ENCODE peak calls at places on chromosomes 13 and 19, in nine cellular contexts. G, J, E, V, S, U, L, D and A are unnamed samples.

GRCh38 chr13:102399791-102400618 is 1.8 kb downstream of the FGF14 start:
- DNase-seq in E (no peak), U (peak; percentile 17), L (no peak), S (no peak), J (no peak), D (no peak), V (peak; percentile 78), G (no peak), A (no peak)

GRCh38 chr19:34172661-34173144 is 399 bp downstream of the LSM14A start:
- DNase-seq in G (no peak), L (peak; percentile 23), D (peak; percentile 27), U (no peak), J (no peak), V (peak; percentile 84), E (peak; percentile 32), S (peak; percentile 26), A (no peak)

GRCh38 chr19:29934781-29935180 is 7.3 kb upstream of the URI1 start:
- DNase-seq in U (no peak), L (no peak), V (no peak), G (no peak), D (no peak), J (no peak), E (no peak), S (no peak), A (no peak)

GRCh38 chr19:16139752-16140151 is 3.7 kb upstream of the HSH2D start:
- DNase-seq in U (no peak), L (no peak), E (no peak), G (no peak), D (no peak), S (no peak), V (no peak), J (no peak), A (no peak)

GRCh38 chr13:93736111-93736510 is 509.5 kb downstream of the GPC6 start:
- DNase-seq in U (no peak), V (no peak), D (peak; percentile 64), L (no peak), E (no peak), G (no peak), S (no peak), J (peak; percentile 38), A (no peak)

GRCh38 chr19:46265217-46265828 is 31.5 kb upstream of the HIF3A start:
- DNase-seq in V (no peak), U (peak; percentile 62), D (peak; percentile 76), L (peak; percentile 37), S (peak; percentile 40), G (peak; percentile 86), J (peak; percentile 84), E (peak; percentile 51), A (peak; percentile 53)

GRCh38 chr19:46849610-46850009 is 1.0 kb downstream of the AP2S1 start:
- DNase-seq in G (no peak), J (peak; percentile 45), E (no peak), L (no peak), D (no peak), V (peak; percentile 69), U (no peak), S (no peak), A (no peak)

GRCh38 chr13:51032831-51033230 is 78.2 kb downstream of the C13orf42 start:
- DNase-seq in L (no peak), V (no peak), S (no peak), D (no peak), J (no peak), G (no peak), E (no peak), U (no peak), A (no peak)

GRCh38 chr19:46731007-46731501 is 14.1 kb upstream of the PRKD2 start:
- DNase-seq in G (peak; percentile 65), E (peak; percentile 44), U (no peak), L (no peak), J (peak; percentile 97), S (no peak), V (peak; percentile 87), D (peak; percentile 96), A (no peak)

GRCh38 chr13:43132228-43132627 is 108.8 kb downstream of the DNAJC15 start:
- DNase-seq in G (peak; percentile 22), E (no peak), J (peak; percentile 37), S (no peak), U (no peak), L (no peak), V (no peak), D (peak; percentile 48), A (no peak)

GRCh38 chr19:54186934-54187381 is 2.4 kb downstream of the MBOAT7 start:
- DNase-seq in J (no peak), U (no peak), G (no peak), S (no peak), E (no peak), V (no peak), D (no peak), L (no peak), A (no peak)

GRCh38 chr13:114081761-114082681 is 50.4 kb downstream of the RASA3 start:
- DNase-seq in D (no peak), L (no peak), G (no peak), J (no peak), E (no peak), S (no peak), V (peak; percentile 70), U (no peak), A (no peak)